ENCODE peak calls at places on chromosomes 13 and 19, in six cellular contexts. O, T, W, D, S and X are unnamed samples.

GRCh38 chr13:24887759-24888158 is 123.8 kb downstream of the RNF17 start:
- DNase-seq in O (no peak), T (no peak), W (no peak), D (no peak), S (no peak), X (no peak)

GRCh38 chr19:38658462-38659306 is 11.2 kb downstream of the ACTN4 start:
- DNase-seq in O (peak; percentile 70), T (no peak), W (no peak), D (peak; percentile 70), S (peak; percentile 91), X (no peak)

GRCh38 chr19:5424192-5424973 is 30.8 kb upstream of the ZNRF4 start:
- DNase-seq in O (no peak), T (no peak), W (no peak), D (no peak), S (no peak), X (no peak)

GRCh38 chr13:41563501-41564001 is 106.2 kb downstream of the RGCC start:
- DNase-seq in O (no peak), T (no peak), W (no peak), D (no peak), S (no peak), X (no peak)

GRCh38 chr19:10214784-10215183 is 16.3 kb downstream of the S1PR2 start:
- DNase-seq in O (peak; percentile 25), T (no peak), W (no peak), D (no peak), S (no peak), X (no peak)

GRCh38 chr19:6564393-6564792 is 26.6 kb downstream of the CD70 start:
- DNase-seq in O (no peak), T (no peak), W (peak; percentile 15), D (no peak), S (no peak), X (no peak)

GRCh38 chr19:8569066-8569761 is 8.0 kb downstream of the MYO1F start:
- DNase-seq in O (peak; percentile 63), T (no peak), W (no peak), D (peak; percentile 56), S (no peak), X (peak; percentile 70)

GRCh38 chr19:50506700-50507099 is 4.3 kb downstream of the JOSD2 start:
- DNase-seq in O (no peak), T (peak; percentile 20), W (no peak), D (no peak), S (no peak), X (no peak)

GRCh38 chr13:23871616-23872220 is 17.5 kb downstream of the MIPEP start:
- DNase-seq in O (no peak), T (no peak), W (peak; percentile 12), D (no peak), S (no peak), X (no peak)

GRCh38 chr13:112955271-112955937 is 13.6 kb upstream of the MCF2L start:
- DNase-seq in O (no peak), T (no peak), W (no peak), D (no peak), S (no peak), X (no peak)

GRCh38 chr19:40592170-40592569 is 9.0 kb upstream of the LTBP4 start:
- DNase-seq in O (no peak), T (no peak), W (peak; percentile 44), D (no peak), S (no peak), X (no peak)

GRCh38 chr13:59880468-59880867 is 283.3 kb downstream of the DIAPH3 start:
- DNase-seq in O (no peak), T (no peak), W (no peak), D (no peak), S (no peak), X (no peak)

GRCh38 chr13:79522583-79522982 is 41.6 kb downstream of the NDFIP2 start:
- DNase-seq in O (no peak), T (no peak), W (no peak), D (peak; percentile 24), S (no peak), X (no peak)

GRCh38 chr19:45613926-45614725 is 12.1 kb upstream of the GPR4 start:
- DNase-seq in O (peak; percentile 66), T (peak; percentile 57), W (no peak), D (no peak), S (peak; percentile 46), X (no peak)

GRCh38 chr19:36009220-36009619 is 607 bp upstream of the SYNE4 start:
- DNase-seq in O (peak; percentile 65), T (peak; percentile 80), W (peak; percentile 84), D (no peak), S (peak; percentile 55), X (peak; percentile 41)

GRCh38 chr19:30227661-30228112 is 144.5 kb upstream of the ZNF536 start:
- DNase-seq in O (peak; percentile 18), T (peak; percentile 68), W (peak; percentile 94), D (peak; percentile 19), S (peak; percentile 39), X (no peak)

GRCh38 chr19:48069435-48069834 is 25.6 kb upstream of the CABP5 start:
- DNase-seq in O (no peak), T (no peak), W (no peak), D (no peak), S (no peak), X (no peak)
- TF ChIP-seq CTCF in O (no peak), T (no peak), W (peak; percentile 11), D (no peak), S (no peak), X (no peak)

DNA sequence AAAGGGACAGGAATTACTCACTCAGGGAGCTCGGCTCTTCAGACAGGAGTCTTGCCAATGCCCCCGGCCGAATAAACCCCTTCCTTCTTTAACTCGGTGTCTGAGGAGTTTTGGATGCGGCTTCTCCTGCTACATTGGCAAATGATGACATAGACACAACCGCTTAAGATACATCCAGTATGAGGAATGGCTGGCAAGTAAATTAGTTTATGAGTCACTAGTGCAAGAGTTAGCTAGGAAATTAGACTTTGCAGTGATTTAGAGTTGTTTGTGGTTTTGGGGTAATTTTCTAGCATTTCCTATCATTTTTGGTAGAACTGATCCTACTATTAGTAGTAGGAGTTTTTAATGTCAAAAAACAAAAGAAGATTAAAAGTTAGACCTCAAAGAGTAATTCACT is 166.2 kb downstream of the SLITRK1 start:
- DNase-seq in O (no peak), T (no peak), W (no peak), D (no peak), S (no peak), X (no peak)
- TF ChIP-seq CTCF in O (no peak), T (no peak), W (no peak), D (no peak), S (no peak), X (no peak)

GRCh38 chr19:31676271-31677004 is 327.2 kb upstream of the TSHZ3 start:
- DNase-seq in O (no peak), T (no peak), W (peak; percentile 46), D (no peak), S (no peak), X (no peak)
- TF ChIP-seq CTCF in O (peak; percentile 42), T (no peak), W (peak; percentile 55), D (no peak), S (peak; percentile 4), X (no peak)

DNA sequence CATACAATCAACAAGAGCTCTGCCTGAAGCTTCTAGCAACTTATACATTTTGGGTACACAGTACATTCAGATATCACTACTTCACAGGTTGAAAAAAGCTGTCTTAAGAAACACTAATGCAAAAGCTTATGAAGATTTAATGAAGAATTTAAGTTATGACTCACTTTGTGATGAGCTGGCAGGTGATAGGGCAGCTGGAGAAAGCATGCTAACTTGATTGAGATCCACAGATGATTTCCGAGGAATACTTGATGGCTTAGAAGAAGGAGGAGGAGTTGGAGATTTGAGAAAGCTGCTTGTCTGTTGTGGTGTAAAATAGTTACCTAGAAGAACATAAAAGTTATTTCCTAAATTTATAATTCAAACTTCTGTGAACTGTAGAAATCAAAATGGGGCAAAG is 23.3 kb downstream of the EXOSC8 start:
- DNase-seq in O (no peak), T (no peak), W (no peak), D (no peak), S (no peak), X (no peak)
- TF ChIP-seq CTCF in O (no peak), T (no peak), W (no peak), D (no peak), S (no peak), X (no peak)

GRCh38 chr19:34214040-34214439 is 40.3 kb upstream of the GARRE1 start:
- DNase-seq in O (no peak), T (no peak), W (no peak), D (no peak), S (no peak), X (no peak)
- TF ChIP-seq CTCF in O (no peak), T (no peak), W (no peak), D (no peak), S (no peak), X (no peak)

GRCh38 chr13:39284801-39285388 is 246.6 kb downstream of the NHLRC3 start:
- DNase-seq in O (no peak), T (no peak), W (peak; percentile 15), D (no peak), S (no peak), X (no peak)
- TF ChIP-seq CTCF in O (no peak), T (no peak), W (peak; percentile 37), D (no peak), S (no peak), X (no peak)

GRCh38 chr13:108176685-108177274 is 38.6 kb downstream of the LIG4 start:
- DNase-seq in O (peak; percentile 30), T (no peak), W (peak; percentile 33), D (no peak), S (no peak), X (no peak)
- TF ChIP-seq CTCF in O (peak; percentile 77), T (no peak), W (peak; percentile 52), D (no peak), S (no peak), X (peak; percentile 39)

GRCh38 chr19:56299688-56300087 is 15.0 kb downstream of the ZSCAN5A start:
- DNase-seq in O (no peak), T (no peak), W (no peak), D (no peak), S (no peak), X (no peak)

GRCh38 chr19:56304243-56304642 is 10.4 kb downstream of the ZSCAN5A start:
- DNase-seq in O (no peak), T (no peak), W (no peak), D (no peak), S (no peak), X (no peak)

GRCh38 chr19:56301886-56302620 is 12.6 kb downstream of the ZSCAN5A start:
- DNase-seq in O (no peak), T (no peak), W (no peak), D (no peak), S (no peak), X (no peak)

GRCh38 chr19:56297010-56297409 is 17.6 kb downstream of the ZSCAN5A start:
- DNase-seq in O (no peak), T (no peak), W (no peak), D (no peak), S (no peak), X (no peak)

GRCh38 chr19:56301152-56301551 is 13.5 kb downstream of the ZSCAN5A start:
- DNase-seq in O (no peak), T (no peak), W (no peak), D (no peak), S (no peak), X (no peak)
- TF ChIP-seq CTCF in O (peak; percentile 24), T (no peak), W (peak; percentile 11), D (no peak), S (no peak), X (no peak)

GRCh38 chr13:48780713-48781341 is 127.1 kb downstream of the CYSLTR2 start:
- DNase-seq in O (no peak), T (no peak), W (no peak), D (no peak), S (no peak), X (no peak)
- TF ChIP-seq CTCF in O (no peak), T (no peak), W (no peak), D (no peak), S (no peak), X (no peak)